ENCODE peak calls at places on chromosomes 7 and 10, in five cellular contexts. W is K562, N is GM12878, J is SK-N-SH, S is HepG2. C is an unnamed sample.

GRCh38 chr10:24376731-24377130 is 167.8 kb downstream of the KIAA1217 start:
- DNase-seq in W (no peak), N (no peak), J (no peak), S (no peak), C (no peak)

GRCh38 chr10:23293145-23293724 is 51.4 kb downstream of the C10orf67 start:
- DNase-seq in W (peak), N (peak), J (peak), S (peak), C (no peak)

GRCh38 chr10:47351899-47352815 is 4.0 kb downstream of the RBP3 start:
- DNase-seq in W (no peak), N (no peak), J (no peak), S (no peak), C (no peak)

GRCh38 chr10:122164028-122164601 is 107.0 kb upstream of the BTBD16 start:
- DNase-seq in W (no peak), N (no peak), J (peak), S (no peak), C (no peak)

GRCh38 chr7:93944673-93945072 is 23.1 kb downstream of the GNG11 start:
- DNase-seq in W (no peak), N (no peak), J (peak), S (no peak), C (no peak)

GRCh38 chr7:30093351-30094019 is 41.3 kb upstream of the MTURN start:
- DNase-seq in W (no peak), N (no peak), J (no peak), S (no peak), C (no peak)

GRCh38 chr10:35037104-35037503 is 53.0 kb downstream of the CUL2 start:
- DNase-seq in W (no peak), N (no peak), J (no peak), S (no peak), C (no peak)

GRCh38 chr7:102152672-102153585 is 133.7 kb upstream of the SH2B2 start:
- DNase-seq in W (no peak), N (no peak), J (no peak), S (peak), C (no peak)

GRCh38 chr10:12513775-12514663 is 164.7 kb downstream of the CAMK1D start:
- DNase-seq in W (no peak), N (no peak), J (peak), S (no peak), C (no peak)

GRCh38 chr10:25294032-25294926 is 119.5 kb downstream of the GPR158 start:
- DNase-seq in W (no peak), N (no peak), J (no peak), S (peak), C (no peak)

GRCh38 chr7:27723086-27723485 is 16.9 kb upstream of the TAX1BP1 start:
- DNase-seq in W (no peak), N (no peak), J (peak), S (no peak), C (peak)

GRCh38 chr7:21192662-21193061 is 235.2 kb upstream of the SP4 start:
- DNase-seq in W (no peak), N (no peak), J (no peak), S (no peak), C (no peak)

GRCh38 chr7:152866125-152866524 is 106.6 kb downstream of the ACTR3B start:
- DNase-seq in W (no peak), N (no peak), J (no peak), S (no peak), C (no peak)

DNA sequence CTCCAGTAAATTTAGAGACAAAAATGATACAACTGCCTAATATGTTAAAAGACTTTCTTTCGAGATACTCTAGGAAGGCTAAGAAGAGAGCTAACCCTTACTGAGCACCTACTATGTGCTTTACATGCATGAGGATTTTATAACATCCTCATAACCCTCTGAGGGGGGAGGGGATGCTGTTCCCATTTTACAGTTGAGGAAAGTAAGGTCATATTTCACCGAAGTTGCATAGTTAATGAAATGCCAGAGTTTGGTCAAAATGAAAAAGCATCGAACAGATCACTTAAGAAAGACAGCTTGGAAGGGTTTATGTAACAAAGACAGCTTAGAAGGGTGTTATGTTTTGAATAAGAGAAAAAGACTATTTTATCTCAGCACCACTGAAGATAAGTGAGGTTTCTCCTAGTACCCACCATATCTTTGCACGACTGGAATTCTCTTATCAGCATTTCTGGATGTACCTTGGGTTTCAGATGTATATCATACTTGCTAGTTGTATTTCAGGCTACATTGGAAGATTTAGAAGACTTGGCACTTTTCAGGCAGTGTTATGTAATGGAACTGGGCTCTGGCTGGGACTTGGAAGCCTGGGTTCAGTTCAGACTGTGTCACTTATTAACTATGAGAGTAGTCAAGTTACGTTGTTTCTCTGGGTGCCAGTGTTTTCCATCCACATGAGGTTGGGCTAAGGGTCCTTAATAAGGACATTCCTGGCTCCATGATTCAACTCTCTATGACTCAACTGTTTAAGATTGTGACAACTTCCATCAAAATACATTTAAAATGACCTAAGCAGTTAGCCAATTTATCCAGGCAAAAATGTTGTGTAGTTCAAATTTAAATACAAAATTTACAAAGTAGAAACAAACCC is 6.0 kb downstream of the RHOBTB1 start:
- DNase-seq in W (no peak), N (no peak), J (no peak), S (no peak), C (no peak)
- TF ChIP-seq REST in W (no peak), N (no peak), J (no peak), S (no peak), C (no peak)

GRCh38 chr10:124090630-124091209 is 2.7 kb downstream of the CHST15 start:
- DNase-seq in W (no peak), N (no peak), J (no peak), S (peak), C (no peak)

GRCh38 chr10:124087672-124088634 is 5.4 kb downstream of the CHST15 start:
- DNase-seq in W (no peak), N (no peak), J (peak), S (no peak), C (no peak)

GRCh38 chr10:124089859-124090258 is 3.5 kb downstream of the CHST15 start:
- DNase-seq in W (no peak), N (no peak), J (no peak), S (no peak), C (no peak)

GRCh38 chr10:124086787-124087671 is 6.4 kb downstream of the CHST15 start:
- DNase-seq in W (no peak), N (no peak), J (peak), S (no peak), C (no peak)

GRCh38 chr10:124088944-124089343 is 4.5 kb downstream of the CHST15 start:
- DNase-seq in W (no peak), N (no peak), J (no peak), S (no peak), C (no peak)
- TF ChIP-seq CTCF in W (no peak), N (no peak), J (no peak), S (no peak), C (no peak)

GRCh38 chr10:71463111-71463510 is 66.4 kb downstream of the CDH23 start:
- DNase-seq in W (no peak), N (no peak), J (no peak), S (no peak), C (no peak)

GRCh38 chr10:71461457-71461856 is 64.7 kb downstream of the CDH23 start:
- DNase-seq in W (no peak), N (no peak), J (no peak), S (no peak), C (no peak)

GRCh38 chr10:71460615-71461014 is 63.9 kb downstream of the CDH23 start:
- DNase-seq in W (no peak), N (no peak), J (no peak), S (no peak), C (no peak)

GRCh38 chr10:71461917-71462641 is 65.4 kb downstream of the CDH23 start:
- DNase-seq in W (no peak), N (no peak), J (no peak), S (no peak), C (no peak)

GRCh38 chr10:71462642-71462935 is 65.9 kb downstream of the CDH23 start:
- DNase-seq in W (no peak), N (no peak), J (no peak), S (no peak), C (no peak)
- TF ChIP-seq GABPA in W (no peak), N (no peak), J (no peak), S (no peak), C (no peak)

DNA sequence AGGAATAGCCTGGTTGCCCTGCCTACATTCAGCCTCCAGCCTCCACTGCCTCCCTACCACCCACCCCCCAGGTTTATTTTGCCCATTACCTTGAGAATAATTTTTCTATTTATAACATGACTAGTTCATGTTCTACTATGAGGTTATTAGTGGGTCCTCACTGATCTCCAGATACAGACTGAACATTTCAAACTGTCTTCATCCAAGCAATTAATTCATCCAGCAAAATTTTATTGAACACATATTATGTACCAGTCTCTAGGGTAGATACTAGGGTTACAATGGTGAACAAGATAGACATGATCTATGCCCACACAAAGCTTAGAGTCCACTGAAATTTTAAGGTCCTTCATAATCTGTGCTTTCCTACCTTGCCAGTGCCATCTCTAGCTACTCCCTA is 51.6 kb upstream of the FHIP2A start:
- DNase-seq in W (no peak), N (no peak), J (no peak), S (no peak), C (no peak)
- TF ChIP-seq REST in W (no peak), N (no peak), J (no peak), S (no peak), C (no peak)

GRCh38 chr7:32347244-32347828 is 142.8 kb downstream of the LSM5 start:
- DNase-seq in W (peak), N (no peak), J (peak), S (peak), C (peak)
- TF ChIP-seq CTCF in W (peak), N (peak), J (peak), S (peak), C (peak)

GRCh38 chr7:155011081-155011480 is 8.2 kb upstream of the PAXIP1 start:
- DNase-seq in W (no peak), N (no peak), J (no peak), S (no peak), C (no peak)
- TF ChIP-seq GABPA in W (no peak), N (no peak), J (no peak), S (no peak), C (no peak)

GRCh38 chr10:1736972-1737221 is 428 bp downstream of the ADARB2 start:
- DNase-seq in W (no peak), N (no peak), J (no peak), S (no peak), C (no peak)

GRCh38 chr10:1735562-1735961 is 1.8 kb downstream of the ADARB2 start:
- DNase-seq in W (no peak), N (no peak), J (no peak), S (no peak), C (no peak)

GRCh38 chr10:1734288-1734687 is 3.0 kb downstream of the ADARB2 start:
- DNase-seq in W (no peak), N (no peak), J (no peak), S (no peak), C (no peak)

GRCh38 chr10:1737222-1738061 is at the start of gene ADARB2:
- DNase-seq in W (no peak), N (peak), J (peak), S (no peak), C (no peak)

DNA sequence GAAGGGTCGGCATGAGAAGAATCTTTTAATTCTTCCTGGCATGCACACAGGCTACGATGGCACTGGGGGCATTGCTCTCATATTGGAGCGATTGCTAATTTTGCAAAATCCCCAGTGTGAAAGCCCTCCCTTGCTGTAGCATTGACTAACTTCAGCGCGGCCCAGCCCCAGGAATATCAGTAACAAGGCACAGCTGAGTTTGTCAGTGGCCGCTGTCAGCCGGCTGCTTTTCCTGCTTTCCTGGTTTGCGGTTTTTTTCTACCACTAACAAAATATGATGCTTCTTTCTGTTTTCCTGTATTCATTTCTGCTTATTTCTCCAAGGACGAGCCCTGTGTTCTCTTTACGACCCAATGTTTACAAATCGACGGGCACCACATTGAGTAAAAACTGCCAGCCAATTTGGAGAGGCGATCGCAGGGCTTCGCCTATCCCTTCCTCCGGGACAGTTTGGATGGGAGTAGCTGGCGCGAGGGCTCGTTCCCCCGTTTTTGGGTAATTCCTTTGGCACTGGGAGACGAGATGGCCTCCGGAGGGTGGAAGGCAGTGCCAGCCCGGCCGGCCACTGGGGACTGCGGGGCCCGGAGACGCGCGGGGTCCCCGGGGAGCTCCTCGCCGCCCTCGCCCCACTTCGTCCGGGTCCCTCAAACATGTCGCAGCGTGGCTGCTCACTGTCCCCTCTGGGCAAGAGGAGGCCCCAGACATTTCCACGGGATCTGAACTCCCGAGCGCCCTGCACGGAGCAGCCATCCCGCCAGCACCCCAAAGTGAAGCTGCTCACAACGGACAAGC is 949 bp downstream of the ADARB2 start:
- DNase-seq in W (no peak), N (no peak), J (peak), S (no peak), C (no peak)
- TF ChIP-seq REST in W (no peak), N (no peak), J (no peak), S (no peak), C (no peak)

GRCh38 chr10:86644412-86645110 is 9.8 kb upstream of the OPN4 start:
- DNase-seq in W (no peak), N (peak), J (peak), S (peak), C (no peak)
- TF ChIP-seq CTCF in W (peak), N (peak), J (peak), S (peak), C (no peak)

GRCh38 chr10:43315096-43315495 is 48.2 kb upstream of the RASGEF1A start:
- DNase-seq in W (no peak), N (no peak), J (no peak), S (no peak), C (no peak)
- TF ChIP-seq GABPA in W (no peak), N (no peak), J (no peak), S (no peak), C (no peak)

C was measured in HL-60.